ENCODE peak calls at places on chromosomes 4 and X, in six cellular contexts. V is cardiac fibroblast, Q is foreskin keratinocyte, N is fibroblast of mammary gland, U is H9, S is cardiac muscle cell. A is an unnamed sample.

GRCh38 chr4:118586357-118586790 is 98.8 kb upstream of the METTL14 start:
- DNase-seq in V (peak), Q (peak), N (peak), S (no peak), U (no peak), A (no peak)

GRCh38 chr4:1051472-1051871 is 40.0 kb downstream of the FGFRL1 start:
- DNase-seq in S (no peak), U (peak), V (no peak), N (no peak), Q (no peak), A (no peak)

GRCh38 chr4:16236402-16237023 is 10.2 kb upstream of the TAPT1 start:
- DNase-seq in S (no peak), N (no peak), Q (no peak), U (no peak), V (no peak), A (no peak)

GRCh38 chr4:184267673-184268573 is 50.2 kb upstream of the ENPP6 start:
- DNase-seq in N (peak), U (peak), S (no peak), Q (peak), V (peak), A (peak)

GRCh38 chr4:108881190-108881589 is 118.3 kb upstream of the ETNPPL start:
- DNase-seq in U (no peak), N (peak), S (no peak), Q (peak), V (peak), A (peak)

GRCh38 chrX:112832481-112833095 is 8.0 kb downstream of the AMOT start:
- DNase-seq in S (peak), N (peak), V (no peak), U (peak), Q (peak), A (no peak)

GRCh38 chr4:185587444-185588161 is 52.3 kb upstream of the PDLIM3 start:
- DNase-seq in N (no peak), S (peak), Q (peak), V (no peak), U (peak), A (no peak)

GRCh38 chrX:132093239-132093860 is 34.5 kb downstream of the FRMD7 start:
- DNase-seq in N (no peak), V (no peak), U (no peak), S (no peak), Q (no peak), A (no peak)

GRCh38 chr4:182343435-182343834 is 100.2 kb downstream of the TENM3 start:
- DNase-seq in V (no peak), U (peak), N (no peak), Q (no peak), S (no peak), A (no peak)

GRCh38 chr4:173014836-173015235 is 153.8 kb upstream of the GALNT7 start:
- DNase-seq in N (no peak), Q (no peak), S (no peak), V (no peak), U (no peak), A (no peak)

GRCh38 chr4:88661724-88662123 is 35.9 kb downstream of the NAP1L5 start:
- DNase-seq in N (peak), S (no peak), U (no peak), V (peak), Q (peak), A (peak)

GRCh38 chr4:38371391-38371851 is 292.6 kb upstream of the KLF3 start:
- DNase-seq in N (peak), S (no peak), U (no peak), Q (peak), V (peak), A (peak)

GRCh38 chr4:185797596-185797995 is 14.4 kb downstream of the SORBS2 start:
- DNase-seq in S (no peak), Q (no peak), N (no peak), V (no peak), U (no peak), A (no peak)

DNA sequence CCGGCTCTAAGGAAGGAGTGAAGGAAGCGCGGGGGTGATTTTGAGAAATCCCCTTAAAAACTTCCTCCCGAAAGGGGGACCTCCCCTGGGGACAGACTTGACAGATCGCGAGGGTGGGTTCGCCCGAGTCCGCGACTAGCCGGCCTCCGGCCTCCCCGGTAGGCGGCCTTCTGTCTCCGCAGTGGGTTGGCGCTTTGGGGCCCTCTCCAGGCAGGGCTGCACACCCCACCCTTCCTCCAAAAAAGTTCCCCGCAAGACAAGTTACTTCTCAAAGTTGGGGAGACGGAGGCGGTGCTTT is 24.8 kb downstream of the HOPX start:
- DNase-seq in U (no peak), N (no peak), Q (no peak), S (no peak), V (no peak), A (no peak)
- TF ChIP-seq CTCF in U (peak), N (peak), Q (peak), S (peak), V (no peak), A (no peak)

DNA sequence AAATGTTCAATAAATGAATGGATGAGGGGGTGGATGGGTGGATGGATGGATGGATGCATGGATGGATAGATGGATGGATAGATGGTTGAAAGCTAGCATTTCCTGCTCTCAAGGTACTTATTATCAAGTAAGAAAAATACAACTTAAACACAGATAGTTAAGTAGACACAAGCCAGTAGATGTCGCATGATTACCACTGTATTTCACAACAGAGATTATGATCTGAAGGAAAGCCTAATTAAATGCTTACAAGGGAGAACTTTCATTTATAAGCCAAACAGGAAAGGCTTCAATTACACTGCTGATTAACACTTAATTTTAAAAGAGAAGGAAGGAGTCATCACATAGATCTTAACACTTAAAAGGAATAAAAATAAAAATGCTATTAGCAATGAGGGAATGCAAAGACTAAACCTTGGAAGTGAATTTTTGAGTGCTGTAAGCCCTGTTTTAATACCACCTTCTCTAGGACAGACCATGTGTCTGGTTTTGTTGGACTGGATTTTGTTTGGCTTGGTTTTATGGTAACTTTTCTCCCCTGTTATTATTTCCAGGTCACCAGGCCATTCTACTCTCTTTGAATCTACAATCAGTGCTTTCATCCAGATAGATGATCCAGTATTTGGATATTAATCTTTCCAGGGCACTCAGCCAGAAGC is 75.4 kb upstream of the SLC39A8 start:
- DNase-seq in S (no peak), V (peak), U (no peak), Q (peak), N (peak), A (peak)
- TF ChIP-seq CTCF in S (no peak), V (no peak), U (no peak), Q (peak), N (peak), A (peak)

GRCh38 chrX:17374619-17375360 is at the start of gene NHS:
- DNase-seq in Q (peak), S (peak), N (peak), U (peak), V (peak), A (peak)
- TF ChIP-seq CTCF in Q (peak), S (peak), N (peak), U (peak), V (peak), A (peak)

DNA sequence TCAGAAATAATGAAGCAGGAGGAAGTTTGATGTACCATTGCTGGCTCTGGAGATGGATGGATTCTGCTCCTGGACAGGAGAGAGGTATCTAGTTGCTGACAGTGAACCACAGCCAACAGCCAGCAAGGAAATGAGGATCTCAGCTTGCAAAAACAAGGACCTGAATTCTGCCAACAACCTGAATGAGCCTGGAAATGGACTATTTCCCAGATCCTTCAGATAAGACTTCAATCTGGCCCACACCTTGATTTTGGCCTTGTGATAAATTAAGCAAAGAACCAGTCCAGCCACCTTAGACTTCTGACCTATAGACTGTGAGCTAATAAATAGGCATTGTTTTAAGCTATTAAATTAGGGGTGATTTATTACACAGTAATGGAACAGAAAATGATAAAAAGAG is 220.3 kb downstream of the ADAMTS3 start:
- DNase-seq in V (no peak), N (no peak), S (no peak), U (no peak), Q (no peak), A (no peak)
- TF ChIP-seq CTCF in V (no peak), N (no peak), S (no peak), U (no peak), Q (no peak), A (no peak)

GRCh38 chrX:42248226-42248625 is 324.9 kb upstream of the CASK start:
- DNase-seq in U (no peak), Q (no peak), S (no peak), V (peak), N (no peak), A (no peak)

GRCh38 chrX:42246814-42247213 is 323.5 kb upstream of the CASK start:
- DNase-seq in V (peak), N (no peak), S (no peak), Q (no peak), U (no peak), A (no peak)

GRCh38 chrX:42242044-42242443 is 318.7 kb upstream of the CASK start:
- DNase-seq in S (no peak), U (no peak), N (no peak), Q (no peak), V (peak), A (no peak)

GRCh38 chrX:42241421-42241820 is 318.1 kb upstream of the CASK start:
- DNase-seq in S (no peak), U (peak), N (no peak), V (no peak), Q (no peak), A (no peak)

DNA sequence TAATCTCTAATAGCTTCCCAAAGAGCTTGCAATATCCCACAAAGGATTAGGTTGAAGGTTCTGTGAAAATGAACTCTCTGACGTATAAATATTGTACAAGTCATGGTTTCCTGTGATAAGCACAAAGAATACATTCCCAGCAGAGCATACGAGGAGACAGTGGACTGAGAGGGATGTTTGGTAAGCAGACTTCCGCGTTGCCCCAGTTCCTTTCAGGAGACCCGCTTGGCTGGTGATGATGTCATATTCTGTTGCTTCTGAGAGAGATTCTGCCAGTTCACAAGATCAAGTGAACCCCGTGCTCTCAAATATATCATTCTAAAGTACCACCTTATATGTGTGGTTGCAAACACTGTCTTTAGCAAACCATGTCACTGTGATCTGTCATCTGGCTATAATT is 323.9 kb upstream of the CASK start:
- DNase-seq in Q (no peak), N (no peak), S (no peak), U (no peak), V (peak), A (no peak)
- TF ChIP-seq CTCF in Q (no peak), N (no peak), S (no peak), U (no peak), V (no peak), A (no peak)